ENCODE peak calls at places on chromosomes 12 and 14, in five cellular contexts. N, U, B, L and P are unnamed samples.

GRCh38 chr12:90630006-90630405 is 325.0 kb downstream of the CCER1 start:
- DNase-seq in B (no peak), U (no peak), L (no peak), N (no peak), P (no peak)

GRCh38 chr14:104546591-104547309 is 32.8 kb upstream of the C14orf180 start:
- DNase-seq in B (no peak), U (no peak), L (no peak), N (no peak), P (no peak)

GRCh38 chr12:124917135-124917840 is 2.8 kb upstream of the UBC start:
- DNase-seq in B (peak), L (peak), U (peak), N (peak), P (peak)

GRCh38 chr14:62209287-62209899 is 447.2 kb downstream of the SNAPC1 start:
- DNase-seq in B (no peak), N (peak), U (peak), L (no peak), P (peak)

GRCh38 chr12:57428965-57429364 is 1.9 kb downstream of the R3HDM2 start:
- DNase-seq in N (no peak), B (no peak), L (no peak), U (no peak), P (no peak)

GRCh38 chr14:100539766-100540140 is 47.5 kb downstream of the BEGAIN start:
- DNase-seq in B (no peak), U (no peak), L (no peak), N (no peak), P (no peak)

GRCh38 chr14:101683365-101683764 is 78.1 kb upstream of the PPP2R5C start:
- DNase-seq in N (no peak), B (no peak), U (no peak), L (no peak), P (no peak)

GRCh38 chr14:28012629-28013415 is 753.8 kb upstream of the FOXG1 start:
- DNase-seq in L (peak), U (no peak), N (no peak), B (no peak), P (no peak)

DNA sequence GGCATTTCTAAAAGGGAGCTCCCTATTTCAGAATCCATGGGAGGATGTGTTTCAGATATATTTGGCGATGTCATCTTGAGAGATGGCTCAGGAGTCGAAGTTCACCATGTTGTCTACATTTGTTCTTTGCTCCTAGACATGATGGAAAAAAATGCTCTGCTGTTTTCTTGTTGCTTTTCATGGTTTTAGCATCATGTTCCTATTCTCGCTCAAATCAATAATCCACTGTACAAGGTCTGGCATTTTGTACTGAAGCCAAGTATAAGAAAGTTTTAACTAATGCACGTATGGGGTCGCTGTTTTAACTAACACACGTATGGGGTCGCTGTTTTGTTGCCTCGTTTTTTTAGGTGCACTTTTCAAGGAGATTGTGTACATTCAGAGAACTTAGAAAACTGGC is 60.9 kb downstream of the PLXNC1 start:
- DNase-seq in B (no peak), U (no peak), L (no peak), N (no peak), P (no peak)
- TF ChIP-seq CTCF in B (no peak), U (no peak), L (no peak), N (no peak), P (no peak)

GRCh38 chr12:100661300-100661951 is 87.9 kb downstream of the GAS2L3 start:
- DNase-seq in U (no peak), L (no peak), B (no peak), N (no peak), P (peak)
- H3K4me3 ChIP-seq in U (no peak), L (no peak), B (no peak), N (no peak), P (no peak)

GRCh38 chr14:31421200-31421599 is 850 bp upstream of the HEATR5A start:
- DNase-seq in U (no peak), B (no peak), N (no peak), L (no peak), P (no peak)

GRCh38 chr14:31418440-31418839 is 1.9 kb downstream of the HEATR5A start:
- DNase-seq in B (no peak), N (no peak), U (no peak), L (no peak), P (no peak)

GRCh38 chr14:31420013-31420318 is 384 bp downstream of the HEATR5A start:
- DNase-seq in N (no peak), B (peak), U (no peak), L (peak), P (no peak)

GRCh38 chr14:31419179-31420012 is 954 bp downstream of the HEATR5A start:
- DNase-seq in B (no peak), N (peak), U (peak), L (no peak), P (peak)

DNA sequence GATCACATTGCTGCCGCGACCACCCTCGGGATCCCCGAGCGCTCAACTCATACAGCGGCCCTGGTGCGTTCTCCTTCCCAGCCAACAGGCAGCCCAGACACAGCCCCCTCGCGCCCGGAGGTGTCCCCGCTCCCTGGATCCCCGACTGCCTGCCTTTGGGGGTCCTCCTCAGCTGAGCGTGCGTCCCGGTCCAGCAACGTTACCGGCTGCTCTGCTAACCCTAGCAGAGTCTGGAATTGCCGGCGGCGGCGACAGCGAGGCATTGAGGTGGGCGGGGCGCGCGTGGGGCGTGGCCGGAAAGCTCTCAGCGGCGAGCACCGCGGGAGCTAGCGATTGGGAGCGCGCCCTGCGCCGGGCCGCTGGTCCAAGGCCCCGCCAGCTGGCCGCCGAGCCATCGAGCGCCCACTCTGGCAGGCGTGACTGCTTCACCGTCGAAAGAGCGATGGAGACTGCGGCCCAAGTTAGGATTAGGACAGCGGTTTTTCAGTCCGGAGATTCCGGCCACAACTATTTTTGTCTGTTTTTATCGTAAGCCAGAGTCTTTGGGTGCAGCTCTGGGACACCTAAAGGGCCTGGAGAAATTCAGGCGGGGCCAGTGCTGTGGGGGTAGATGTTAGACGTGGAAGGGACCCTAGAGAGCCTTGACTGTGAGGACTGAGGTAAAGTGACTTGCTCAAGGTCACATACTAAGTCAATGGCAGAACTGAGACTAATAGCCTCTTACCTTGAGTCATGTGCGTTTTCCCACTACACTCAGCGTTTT is at the start of gene HEATR5A:
- DNase-seq in B (peak), N (peak), L (peak), U (peak), P (peak)
- TF ChIP-seq CTCF in B (peak), N (no peak), L (peak), U (peak), P (no peak)

DNA sequence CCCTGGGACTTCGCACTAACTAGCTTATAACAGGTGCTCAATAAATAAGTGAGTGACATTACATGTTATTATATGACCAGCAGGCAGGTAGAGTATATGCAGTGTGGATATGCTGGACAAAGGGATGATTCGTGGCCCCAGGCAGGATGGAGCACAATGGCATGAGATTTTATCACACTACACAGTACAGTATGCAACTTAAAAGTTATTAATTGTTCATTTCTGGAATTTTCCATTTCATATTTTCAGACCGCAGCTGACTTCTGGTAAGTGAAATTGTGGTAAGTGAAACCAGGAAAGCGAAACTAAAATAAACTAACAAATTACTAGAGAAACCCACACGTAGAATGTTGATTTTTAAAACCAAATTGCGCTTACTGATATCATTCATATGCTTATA is 3.3 kb downstream of the PARP11 start:
- DNase-seq in N (no peak), U (no peak), B (no peak), L (no peak), P (no peak)
- H3K4me3 ChIP-seq in N (peak), U (no peak), B (no peak), L (no peak), P (no peak)

GRCh38 chr12:40327506-40327905 is 102.7 kb downstream of the LRRK2 start:
- DNase-seq in U (no peak), L (no peak), N (no peak), B (no peak), P (peak)

GRCh38 chr12:40330180-40330579 is 105.4 kb downstream of the LRRK2 start:
- DNase-seq in U (no peak), B (no peak), L (no peak), N (no peak), P (no peak)

GRCh38 chr12:40325349-40325960 is 100.7 kb downstream of the LRRK2 start:
- DNase-seq in U (no peak), L (no peak), B (no peak), N (peak), P (peak)
- TF ChIP-seq CTCF in U (peak), L (peak), B (peak), N (peak), P (peak)

GRCh38 chr14:71322660-71323250 is 415.5 kb downstream of the PCNX1 start:
- DNase-seq in U (peak), B (no peak), N (peak), L (peak), P (peak)
- H3K4me3 ChIP-seq in U (peak), B (no peak), N (peak), L (peak), P (peak)

GRCh38 chr12:26627335-26627734 is 205.7 kb downstream of the ITPR2 start:
- DNase-seq in U (peak), L (no peak), N (no peak), B (no peak), P (no peak)

GRCh38 chr12:26631846-26632245 is 201.1 kb downstream of the ITPR2 start:
- DNase-seq in L (no peak), N (no peak), U (no peak), B (no peak), P (no peak)

GRCh38 chr12:26628234-26628633 is 204.8 kb downstream of the ITPR2 start:
- DNase-seq in U (peak), L (no peak), B (no peak), N (no peak), P (peak)

GRCh38 chr12:26630546-26631027 is 202.4 kb downstream of the ITPR2 start:
- DNase-seq in L (no peak), N (peak), U (peak), B (no peak), P (peak)

GRCh38 chr12:26629864-26630263 is 203.1 kb downstream of the ITPR2 start:
- DNase-seq in L (no peak), U (peak), N (peak), B (no peak), P (peak)
- TF ChIP-seq CTCF in L (peak), U (peak), N (peak), B (peak), P (peak)

GRCh38 chr14:23436327-23437141 is 1.1 kb upstream of the MYH7 start:
- DNase-seq in U (no peak), N (no peak), B (no peak), L (peak), P (no peak)

GRCh38 chr14:23434488-23435219 is 806 bp downstream of the MYH7 start:
- DNase-seq in B (no peak), L (no peak), U (no peak), N (no peak), P (no peak)

GRCh38 chr14:23433457-23433856 is 2.0 kb downstream of the MYH7 start:
- DNase-seq in U (no peak), L (no peak), B (no peak), N (no peak), P (no peak)

GRCh38 chr14:23437142-23438129 is 2.0 kb upstream of the MYH7 start:
- DNase-seq in L (no peak), U (no peak), N (no peak), B (no peak), P (no peak)

GRCh38 chr14:23435540-23436326 is at the start of gene MYH7:
- DNase-seq in N (no peak), B (peak), L (peak), U (no peak), P (no peak)
- H3K4me3 ChIP-seq in N (no peak), B (no peak), L (no peak), U (no peak), P (no peak)

GRCh38 chr12:130049666-130050065 is 112.6 kb upstream of the FZD10 start:
- DNase-seq in N (no peak), L (no peak), U (no peak), B (no peak), P (no peak)
- TF ChIP-seq CTCF in N (no peak), L (no peak), U (no peak), B (no peak), P (no peak)